ENCODE peak calls at places on chromosomes 4 and X, in seven cellular contexts. One of them, this sample, is unnamed.

GRCh38 chrX:97984641-97985040 is 1100.9 kb downstream of the RPA4 start:
- DNase-seq in right cardiac atrium: no peak
- DNase-seq in GM20000: no peak
- DNase-seq in OCI-M1: no peak
- DNase-seq in COLO829: no peak
- DNase-seq in activated CD4-positive, CD25-positive, alpha-beta regulatory T cell: no peak
- DNase-seq in HS-5: no peak
- DNase-seq in this sample: peak; percentile 1

GRCh38 chr4:2537011-2537830 is 774 bp downstream of the FAM193A start:
- DNase-seq in right cardiac atrium: peak; percentile 77
- DNase-seq in GM20000: peak; percentile 55
- DNase-seq in OCI-M1: peak; percentile 48
- DNase-seq in COLO829: no peak
- DNase-seq in activated CD4-positive, CD25-positive, alpha-beta regulatory T cell: peak; percentile 20
- DNase-seq in HS-5: no peak
- DNase-seq in this sample: peak; percentile 63

GRCh38 chrX:17922303-17922702 is 61.2 kb upstream of the RAI2 start:
- DNase-seq in right cardiac atrium: no peak
- DNase-seq in GM20000: no peak
- DNase-seq in OCI-M1: no peak
- DNase-seq in COLO829: no peak
- DNase-seq in activated CD4-positive, CD25-positive, alpha-beta regulatory T cell: no peak
- DNase-seq in HS-5: no peak
- DNase-seq in this sample: no peak

GRCh38 chr4:114277690-114278089 is 298.2 kb upstream of the ARSJ start:
- DNase-seq in right cardiac atrium: no peak
- DNase-seq in GM20000: no peak
- DNase-seq in OCI-M1: no peak
- DNase-seq in COLO829: no peak
- DNase-seq in activated CD4-positive, CD25-positive, alpha-beta regulatory T cell: no peak
- DNase-seq in HS-5: no peak
- DNase-seq in this sample: no peak

GRCh38 chrX:2741386-2741785 is 10.5 kb upstream of the XG start:
- DNase-seq in right cardiac atrium: no peak
- DNase-seq in GM20000: no peak
- DNase-seq in OCI-M1: no peak
- DNase-seq in COLO829: no peak
- DNase-seq in activated CD4-positive, CD25-positive, alpha-beta regulatory T cell: no peak
- DNase-seq in HS-5: no peak
- DNase-seq in this sample: no peak

GRCh38 chr4:90293320-90293719 is 166.1 kb downstream of the CCSER1 start:
- DNase-seq in right cardiac atrium: no peak
- DNase-seq in GM20000: no peak
- DNase-seq in OCI-M1: peak; percentile 20
- DNase-seq in COLO829: no peak
- DNase-seq in activated CD4-positive, CD25-positive, alpha-beta regulatory T cell: no peak
- DNase-seq in HS-5: no peak
- DNase-seq in this sample: peak; percentile 6

GRCh38 chrX:123153846-123154335 is 30.2 kb upstream of the GRIA3 start:
- DNase-seq in right cardiac atrium: no peak
- DNase-seq in GM20000: no peak
- DNase-seq in OCI-M1: no peak
- DNase-seq in COLO829: no peak
- DNase-seq in activated CD4-positive, CD25-positive, alpha-beta regulatory T cell: no peak
- DNase-seq in HS-5: no peak
- DNase-seq in this sample: no peak

GRCh38 chrX:38236901-38237615 is 16.4 kb upstream of the SRPX start:
- DNase-seq in right cardiac atrium: no peak
- DNase-seq in GM20000: no peak
- DNase-seq in OCI-M1: no peak
- DNase-seq in COLO829: no peak
- DNase-seq in activated CD4-positive, CD25-positive, alpha-beta regulatory T cell: no peak
- DNase-seq in HS-5: no peak
- DNase-seq in this sample: no peak

GRCh38 chrX:130125090-130125489 is 14.8 kb upstream of the ELF4 start:
- DNase-seq in right cardiac atrium: peak; percentile 86
- DNase-seq in GM20000: no peak
- DNase-seq in OCI-M1: peak; percentile 72
- DNase-seq in COLO829: no peak
- DNase-seq in activated CD4-positive, CD25-positive, alpha-beta regulatory T cell: no peak
- DNase-seq in HS-5: no peak
- DNase-seq in this sample: no peak

GRCh38 chr4:113289736-113290135 is 240.3 kb downstream of the ANK2 start:
- DNase-seq in right cardiac atrium: no peak
- DNase-seq in GM20000: no peak
- DNase-seq in OCI-M1: no peak
- DNase-seq in COLO829: no peak
- DNase-seq in activated CD4-positive, CD25-positive, alpha-beta regulatory T cell: no peak
- DNase-seq in HS-5: no peak
- DNase-seq in this sample: no peak

GRCh38 chr4:151238477-151238876 is 38.5 kb upstream of the PRSS48 start:
- DNase-seq in right cardiac atrium: no peak
- DNase-seq in GM20000: no peak
- DNase-seq in OCI-M1: no peak
- DNase-seq in COLO829: no peak
- DNase-seq in activated CD4-positive, CD25-positive, alpha-beta regulatory T cell: no peak
- DNase-seq in HS-5: no peak
- DNase-seq in this sample: peak; percentile 6

GRCh38 chr4:74374561-74375327 is 9.8 kb downstream of the EREG start:
- DNase-seq in right cardiac atrium: peak; percentile 51
- DNase-seq in GM20000: no peak
- DNase-seq in OCI-M1: no peak
- DNase-seq in COLO829: peak; percentile 70
- DNase-seq in activated CD4-positive, CD25-positive, alpha-beta regulatory T cell: no peak
- DNase-seq in HS-5: peak; percentile 91
- DNase-seq in this sample: no peak

GRCh38 chr4:110808371-110808878 is 185.5 kb upstream of the PITX2 start:
- DNase-seq in right cardiac atrium: no peak
- DNase-seq in GM20000: no peak
- DNase-seq in OCI-M1: no peak
- DNase-seq in COLO829: no peak
- DNase-seq in activated CD4-positive, CD25-positive, alpha-beta regulatory T cell: no peak
- DNase-seq in HS-5: no peak
- DNase-seq in this sample: no peak

GRCh38 chr4:70746179-70746839 is 24.5 kb downstream of the RUFY3 start:
- DNase-seq in right cardiac atrium: no peak
- DNase-seq in GM20000: no peak
- DNase-seq in OCI-M1: no peak
- DNase-seq in COLO829: no peak
- DNase-seq in activated CD4-positive, CD25-positive, alpha-beta regulatory T cell: no peak
- DNase-seq in HS-5: no peak
- DNase-seq in this sample: no peak

GRCh38 chr4:165328708-165329107 is 1.2 kb downstream of the MSMO1 start:
- DNase-seq in right cardiac atrium: no peak
- DNase-seq in GM20000: no peak
- DNase-seq in OCI-M1: peak; percentile 48
- DNase-seq in COLO829: no peak
- DNase-seq in activated CD4-positive, CD25-positive, alpha-beta regulatory T cell: no peak
- DNase-seq in HS-5: no peak
- DNase-seq in this sample: peak; percentile 25

GRCh38 chr4:81237791-81238190 is 22.8 kb upstream of the PRKG2 start:
- DNase-seq in right cardiac atrium: no peak
- DNase-seq in GM20000: no peak
- DNase-seq in OCI-M1: no peak
- DNase-seq in COLO829: no peak
- DNase-seq in activated CD4-positive, CD25-positive, alpha-beta regulatory T cell: no peak
- DNase-seq in HS-5: peak; percentile 25
- DNase-seq in this sample: no peak

GRCh38 chrX:154029439-154029838 is 9.7 kb upstream of the IRAK1 start:
- DNase-seq in right cardiac atrium: no peak
- DNase-seq in GM20000: no peak
- DNase-seq in OCI-M1: peak; percentile 2
- DNase-seq in COLO829: no peak
- DNase-seq in activated CD4-positive, CD25-positive, alpha-beta regulatory T cell: no peak
- DNase-seq in HS-5: no peak
- DNase-seq in this sample: no peak

GRCh38 chr4:48445704-48446103 is 37.4 kb upstream of the SLC10A4 start:
- DNase-seq in right cardiac atrium: no peak
- DNase-seq in GM20000: no peak
- DNase-seq in OCI-M1: peak; percentile 60
- DNase-seq in COLO829: peak; percentile 9
- DNase-seq in activated CD4-positive, CD25-positive, alpha-beta regulatory T cell: no peak
- DNase-seq in HS-5: no peak
- DNase-seq in this sample: peak; percentile 47

GRCh38 chr4:101346312-101346561 is 1.1 kb downstream of the PPP3CA start:
- DNase-seq in right cardiac atrium: no peak
- DNase-seq in GM20000: peak; percentile 60
- DNase-seq in OCI-M1: peak; percentile 84
- DNase-seq in COLO829: no peak
- DNase-seq in activated CD4-positive, CD25-positive, alpha-beta regulatory T cell: peak; percentile 24
- DNase-seq in HS-5: no peak
- DNase-seq in this sample: no peak

GRCh38 chrX:71941771-71942170 is 31.1 kb downstream of the NHSL2 start:
- DNase-seq in right cardiac atrium: peak; percentile 80
- DNase-seq in GM20000: no peak
- DNase-seq in OCI-M1: no peak
- DNase-seq in COLO829: no peak
- DNase-seq in activated CD4-positive, CD25-positive, alpha-beta regulatory T cell: no peak
- DNase-seq in HS-5: no peak
- DNase-seq in this sample: no peak

GRCh38 chrX:21375795-21376069 is 1.5 kb downstream of the CNKSR2 start:
- DNase-seq in right cardiac atrium: no peak
- DNase-seq in GM20000: peak; percentile 4
- DNase-seq in OCI-M1: no peak
- DNase-seq in COLO829: no peak
- DNase-seq in activated CD4-positive, CD25-positive, alpha-beta regulatory T cell: no peak
- DNase-seq in HS-5: no peak
- DNase-seq in this sample: no peak

GRCh38 chr4:61666248-61666647 is 466.1 kb downstream of the ADGRL3 start:
- DNase-seq in right cardiac atrium: no peak
- DNase-seq in GM20000: no peak
- DNase-seq in OCI-M1: no peak
- DNase-seq in COLO829: no peak
- DNase-seq in activated CD4-positive, CD25-positive, alpha-beta regulatory T cell: no peak
- DNase-seq in HS-5: no peak
- DNase-seq in this sample: no peak

GRCh38 chrX:39821011-39821708 is 276.6 kb downstream of the BCOR start:
- DNase-seq in right cardiac atrium: peak; percentile 82
- DNase-seq in GM20000: peak; percentile 65
- DNase-seq in OCI-M1: no peak
- DNase-seq in COLO829: no peak
- DNase-seq in activated CD4-positive, CD25-positive, alpha-beta regulatory T cell: no peak
- DNase-seq in HS-5: no peak
- DNase-seq in this sample: no peak

GRCh38 chr4:161148051-161148450 is 1015.7 kb downstream of the FSTL5 start:
- DNase-seq in right cardiac atrium: no peak
- DNase-seq in GM20000: no peak
- DNase-seq in OCI-M1: no peak
- DNase-seq in COLO829: no peak
- DNase-seq in activated CD4-positive, CD25-positive, alpha-beta regulatory T cell: no peak
- DNase-seq in HS-5: no peak
- DNase-seq in this sample: no peak